ENCODE peak calls at places on chromosomes 5 and 9, in eight cellular contexts. One of them, this sample, is unnamed.

GRCh38 chr9:127987103-127987614 is 6.4 kb upstream of the EEIG1 start:
- DNase-seq in amygdala: no peak
- DNase-seq in fibroblast of the conjunctiva: no peak
- DNase-seq in heart left ventricle: peak
- DNase-seq in myocyte: peak
- DNase-seq in substantia nigra: no peak
- DNase-seq in WTC11: no peak
- DNase-seq in neural crest cell: no peak
- DNase-seq in this sample: no peak

GRCh38 chr9:86655147-86655546 is 292.2 kb downstream of the GAS1 start:
- DNase-seq in heart left ventricle: no peak
- DNase-seq in WTC11: no peak
- DNase-seq in substantia nigra: no peak
- DNase-seq in fibroblast of the conjunctiva: no peak
- DNase-seq in amygdala: no peak
- DNase-seq in myocyte: peak
- DNase-seq in neural crest cell: no peak
- DNase-seq in this sample: peak

GRCh38 chr5:172853355-172853975 is 19.4 kb downstream of the ERGIC1 start:
- DNase-seq in amygdala: no peak
- DNase-seq in fibroblast of the conjunctiva: no peak
- DNase-seq in myocyte: peak
- DNase-seq in substantia nigra: no peak
- DNase-seq in heart left ventricle: no peak
- DNase-seq in WTC11: no peak
- DNase-seq in neural crest cell: no peak
- DNase-seq in this sample: no peak

GRCh38 chr5:89073045-89073444 is 190.1 kb upstream of the MEF2C start:
- DNase-seq in neural crest cell: no peak
- DNase-seq in heart left ventricle: no peak
- DNase-seq in fibroblast of the conjunctiva: no peak
- DNase-seq in substantia nigra: no peak
- DNase-seq in WTC11: no peak
- DNase-seq in amygdala: no peak
- DNase-seq in myocyte: peak
- DNase-seq in this sample: peak

GRCh38 chr5:107542428-107542827 is 128.3 kb downstream of the EFNA5 start:
- DNase-seq in myocyte: peak
- DNase-seq in substantia nigra: no peak
- DNase-seq in WTC11: no peak
- DNase-seq in amygdala: no peak
- DNase-seq in neural crest cell: no peak
- DNase-seq in fibroblast of the conjunctiva: peak
- DNase-seq in heart left ventricle: peak
- DNase-seq in this sample: peak

GRCh38 chr5:142204219-142204618 is 95.6 kb downstream of the NDFIP1 start:
- DNase-seq in neural crest cell: no peak
- DNase-seq in amygdala: no peak
- DNase-seq in WTC11: no peak
- DNase-seq in myocyte: no peak
- DNase-seq in fibroblast of the conjunctiva: no peak
- DNase-seq in heart left ventricle: no peak
- DNase-seq in substantia nigra: no peak
- DNase-seq in this sample: no peak

GRCh38 chr5:124133406-124133805 is 613.0 kb downstream of the ZNF608 start:
- DNase-seq in WTC11: no peak
- DNase-seq in substantia nigra: no peak
- DNase-seq in fibroblast of the conjunctiva: no peak
- DNase-seq in amygdala: no peak
- DNase-seq in neural crest cell: no peak
- DNase-seq in myocyte: no peak
- DNase-seq in heart left ventricle: no peak
- DNase-seq in this sample: no peak

GRCh38 chr9:99807276-99807852 is 14.3 kb upstream of the NR4A3 start:
- DNase-seq in heart left ventricle: peak
- DNase-seq in myocyte: peak
- DNase-seq in fibroblast of the conjunctiva: no peak
- DNase-seq in neural crest cell: peak
- DNase-seq in substantia nigra: no peak
- DNase-seq in amygdala: no peak
- DNase-seq in WTC11: peak
- DNase-seq in this sample: peak

GRCh38 chr5:174410716-174411512 is 313.5 kb upstream of the MSX2 start:
- DNase-seq in WTC11: no peak
- DNase-seq in substantia nigra: no peak
- DNase-seq in amygdala: no peak
- DNase-seq in fibroblast of the conjunctiva: no peak
- DNase-seq in neural crest cell: no peak
- DNase-seq in myocyte: no peak
- DNase-seq in heart left ventricle: no peak
- DNase-seq in this sample: no peak

GRCh38 chr5:96070625-96071246 is 109.1 kb upstream of the ELL2 start:
- DNase-seq in heart left ventricle: peak
- DNase-seq in fibroblast of the conjunctiva: no peak
- DNase-seq in WTC11: no peak
- DNase-seq in neural crest cell: no peak
- DNase-seq in substantia nigra: no peak
- DNase-seq in amygdala: no peak
- DNase-seq in myocyte: no peak
- DNase-seq in this sample: no peak

GRCh38 chr5:36614657-36615308 is 8.4 kb downstream of the SLC1A3 start:
- DNase-seq in WTC11: no peak
- DNase-seq in neural crest cell: no peak
- DNase-seq in amygdala: no peak
- DNase-seq in fibroblast of the conjunctiva: no peak
- DNase-seq in heart left ventricle: no peak
- DNase-seq in substantia nigra: no peak
- DNase-seq in myocyte: no peak
- DNase-seq in this sample: no peak

GRCh38 chr5:91177639-91178038 is 205.5 kb downstream of the ARRDC3 start:
- DNase-seq in WTC11: no peak
- DNase-seq in heart left ventricle: no peak
- DNase-seq in fibroblast of the conjunctiva: no peak
- DNase-seq in substantia nigra: no peak
- DNase-seq in myocyte: no peak
- DNase-seq in amygdala: no peak
- DNase-seq in neural crest cell: no peak
- DNase-seq in this sample: no peak

GRCh38 chr5:35202319-35203111 is 27.8 kb downstream of the PRLR start:
- DNase-seq in neural crest cell: peak
- DNase-seq in WTC11: peak
- DNase-seq in fibroblast of the conjunctiva: peak
- DNase-seq in myocyte: peak
- DNase-seq in substantia nigra: no peak
- DNase-seq in amygdala: peak
- DNase-seq in heart left ventricle: no peak
- DNase-seq in this sample: peak

GRCh38 chr9:130288393-130288792 is 22.8 kb downstream of the HMCN2 start:
- DNase-seq in heart left ventricle: peak
- DNase-seq in fibroblast of the conjunctiva: no peak
- DNase-seq in substantia nigra: no peak
- DNase-seq in WTC11: no peak
- DNase-seq in amygdala: no peak
- DNase-seq in neural crest cell: no peak
- DNase-seq in myocyte: no peak
- DNase-seq in this sample: no peak